ENCODE peak calls at places on chromosome 2, in nine cellular contexts. One of them, this sample, is unnamed.

GRCh38 chr2:232674491-232674890 is 22.6 kb upstream of the GIGYF2 start:
- DNase-seq in heart left ventricle: no peak
- DNase-seq in bronchial epithelial cell: no peak
- DNase-seq in progenitor cell of endocrine pancreas: no peak
- DNase-seq in T-helper 22 cell: no peak
- DNase-seq in ELR: no peak
- DNase-seq in NCI-H460: no peak
- DNase-seq in T-helper 2 cell: no peak
- DNase-seq in ELF-1: no peak
- DNase-seq in this sample: no peak

GRCh38 chr2:26850565-26850964 is 2.6 kb downstream of the DPYSL5 start:
- DNase-seq in NCI-H460: no peak
- DNase-seq in heart left ventricle: no peak
- DNase-seq in bronchial epithelial cell: no peak
- DNase-seq in ELR: no peak
- DNase-seq in progenitor cell of endocrine pancreas: no peak
- DNase-seq in T-helper 2 cell: no peak
- DNase-seq in T-helper 22 cell: no peak
- DNase-seq in ELF-1: no peak
- DNase-seq in this sample: no peak

GRCh38 chr2:108926561-108927380 is 62.2 kb downstream of the EDAR start:
- DNase-seq in T-helper 22 cell: no peak
- DNase-seq in ELR: no peak
- DNase-seq in bronchial epithelial cell: no peak
- DNase-seq in NCI-H460: no peak
- DNase-seq in ELF-1: no peak
- DNase-seq in T-helper 2 cell: no peak
- DNase-seq in progenitor cell of endocrine pancreas: no peak
- DNase-seq in heart left ventricle: no peak
- DNase-seq in this sample: no peak

GRCh38 chr2:142819411-142819810 is 58.1 kb upstream of the KYNU start:
- DNase-seq in bronchial epithelial cell: no peak
- DNase-seq in progenitor cell of endocrine pancreas: no peak
- DNase-seq in T-helper 2 cell: no peak
- DNase-seq in ELF-1: no peak
- DNase-seq in heart left ventricle: no peak
- DNase-seq in NCI-H460: no peak
- DNase-seq in ELR: no peak
- DNase-seq in T-helper 22 cell: no peak
- DNase-seq in this sample: no peak

GRCh38 chr2:12728221-12728777 is 11.6 kb downstream of the TRIB2 start:
- DNase-seq in heart left ventricle: no peak
- DNase-seq in progenitor cell of endocrine pancreas: no peak
- DNase-seq in T-helper 2 cell: no peak
- DNase-seq in T-helper 22 cell: peak; percentile 52
- DNase-seq in NCI-H460: no peak
- DNase-seq in ELR: no peak
- DNase-seq in bronchial epithelial cell: no peak
- DNase-seq in ELF-1: no peak
- DNase-seq in this sample: no peak

GRCh38 chr2:127658146-127658545 is 12.2 kb downstream of the GPR17 start:
- DNase-seq in ELF-1: no peak
- DNase-seq in progenitor cell of endocrine pancreas: no peak
- DNase-seq in ELR: no peak
- DNase-seq in T-helper 22 cell: no peak
- DNase-seq in bronchial epithelial cell: no peak
- DNase-seq in heart left ventricle: no peak
- DNase-seq in NCI-H460: no peak
- DNase-seq in T-helper 2 cell: no peak
- DNase-seq in this sample: no peak

GRCh38 chr2:129812071-129812470 is 167.4 kb upstream of the RAB6C start:
- DNase-seq in progenitor cell of endocrine pancreas: no peak
- DNase-seq in bronchial epithelial cell: no peak
- DNase-seq in T-helper 22 cell: no peak
- DNase-seq in heart left ventricle: peak; percentile 54
- DNase-seq in T-helper 2 cell: no peak
- DNase-seq in NCI-H460: no peak
- DNase-seq in ELF-1: no peak
- DNase-seq in ELR: no peak
- DNase-seq in this sample: no peak

GRCh38 chr2:236047886-236048540 is 120.2 kb downstream of the GBX2 start:
- DNase-seq in progenitor cell of endocrine pancreas: no peak
- DNase-seq in bronchial epithelial cell: peak; percentile 98
- DNase-seq in ELR: no peak
- DNase-seq in NCI-H460: no peak
- DNase-seq in T-helper 22 cell: no peak
- DNase-seq in ELF-1: no peak
- DNase-seq in heart left ventricle: no peak
- DNase-seq in T-helper 2 cell: no peak
- DNase-seq in this sample: no peak

GRCh38 chr2:46096272-46096671 is 200.9 kb upstream of the EPAS1 start:
- DNase-seq in heart left ventricle: no peak
- DNase-seq in progenitor cell of endocrine pancreas: no peak
- DNase-seq in ELF-1: no peak
- DNase-seq in T-helper 2 cell: no peak
- DNase-seq in T-helper 22 cell: no peak
- DNase-seq in ELR: peak; percentile 63
- DNase-seq in NCI-H460: no peak
- DNase-seq in bronchial epithelial cell: peak; percentile 10
- DNase-seq in this sample: no peak

GRCh38 chr2:99863914-99864273 is 278.5 kb downstream of the AFF3 start:
- DNase-seq in heart left ventricle: no peak
- DNase-seq in progenitor cell of endocrine pancreas: no peak
- DNase-seq in T-helper 2 cell: no peak
- DNase-seq in NCI-H460: no peak
- DNase-seq in bronchial epithelial cell: no peak
- DNase-seq in T-helper 22 cell: no peak
- DNase-seq in ELF-1: no peak
- DNase-seq in ELR: peak; percentile 65
- DNase-seq in this sample: no peak

GRCh38 chr2:59888015-59888414 is 665.4 kb downstream of the BCL11A start:
- DNase-seq in heart left ventricle: no peak
- DNase-seq in ELR: no peak
- DNase-seq in progenitor cell of endocrine pancreas: no peak
- DNase-seq in NCI-H460: no peak
- DNase-seq in bronchial epithelial cell: no peak
- DNase-seq in T-helper 22 cell: no peak
- DNase-seq in ELF-1: peak; percentile 54
- DNase-seq in T-helper 2 cell: no peak
- DNase-seq in this sample: no peak

GRCh38 chr2:195214072-195214471 is 443.0 kb upstream of the SLC39A10 start:
- DNase-seq in bronchial epithelial cell: no peak
- DNase-seq in T-helper 2 cell: no peak
- DNase-seq in heart left ventricle: no peak
- DNase-seq in ELR: no peak
- DNase-seq in progenitor cell of endocrine pancreas: no peak
- DNase-seq in NCI-H460: no peak
- DNase-seq in T-helper 22 cell: no peak
- DNase-seq in ELF-1: no peak
- DNase-seq in this sample: no peak

This sample was measured in T47D.